ENCODE peak calls at places on chromosomes 12 and 14, in nine cellular contexts. One of them, this sample, is unnamed.

GRCh38 chr12:41795066-41795465 is 349.6 kb downstream of the GXYLT1 start:
- DNase-seq in astrocyte: peak
- DNase-seq in HTR-8/SVneo: no peak
- DNase-seq in fibroblast of pulmonary artery: no peak
- DNase-seq in stimulated activated CD4-positive, alpha-beta T cell treated with anti-CD3 and anti-CD28 coated beads, Interleukin-1b, Interleukin-23, amount 100 ng/mL, for 1 hour: no peak
- DNase-seq in tibial artery: no peak
- DNase-seq in cardiac muscle cell: no peak
- DNase-seq in naive thymus-derived CD8-positive, alpha-beta T cell: no peak
- DNase-seq in fibroblast of lung: peak
- DNase-seq in this sample: peak

GRCh38 chr12:122994140-122994675 is 13.7 kb downstream of the ARL6IP4 start:
- DNase-seq in cardiac muscle cell: no peak
- DNase-seq in tibial artery: no peak
- DNase-seq in fibroblast of pulmonary artery: no peak
- DNase-seq in stimulated activated CD4-positive, alpha-beta T cell treated with anti-CD3 and anti-CD28 coated beads, Interleukin-1b, Interleukin-23, amount 100 ng/mL, for 1 hour: no peak
- DNase-seq in astrocyte: no peak
- DNase-seq in HTR-8/SVneo: no peak
- DNase-seq in naive thymus-derived CD8-positive, alpha-beta T cell: no peak
- DNase-seq in fibroblast of lung: no peak
- DNase-seq in this sample: no peak

GRCh38 chr14:34650786-34651584 is 21.0 kb upstream of the SNX6 start:
- DNase-seq in astrocyte: peak
- DNase-seq in fibroblast of lung: peak
- DNase-seq in naive thymus-derived CD8-positive, alpha-beta T cell: no peak
- DNase-seq in tibial artery: no peak
- DNase-seq in fibroblast of pulmonary artery: peak
- DNase-seq in stimulated activated CD4-positive, alpha-beta T cell treated with anti-CD3 and anti-CD28 coated beads, Interleukin-1b, Interleukin-23, amount 100 ng/mL, for 1 hour: no peak
- DNase-seq in HTR-8/SVneo: peak
- DNase-seq in cardiac muscle cell: no peak
- DNase-seq in this sample: peak

GRCh38 chr12:117695956-117696355 is 272.8 kb downstream of the KSR2 start:
- DNase-seq in stimulated activated CD4-positive, alpha-beta T cell treated with anti-CD3 and anti-CD28 coated beads, Interleukin-1b, Interleukin-23, amount 100 ng/mL, for 1 hour: no peak
- DNase-seq in tibial artery: no peak
- DNase-seq in cardiac muscle cell: no peak
- DNase-seq in fibroblast of lung: no peak
- DNase-seq in HTR-8/SVneo: no peak
- DNase-seq in astrocyte: no peak
- DNase-seq in naive thymus-derived CD8-positive, alpha-beta T cell: no peak
- DNase-seq in fibroblast of pulmonary artery: no peak
- DNase-seq in this sample: no peak

GRCh38 chr14:67583711-67584644 is 16.1 kb downstream of the PIGH start:
- DNase-seq in fibroblast of pulmonary artery: peak
- DNase-seq in cardiac muscle cell: peak
- DNase-seq in tibial artery: no peak
- DNase-seq in naive thymus-derived CD8-positive, alpha-beta T cell: no peak
- DNase-seq in astrocyte: peak
- DNase-seq in fibroblast of lung: peak
- DNase-seq in stimulated activated CD4-positive, alpha-beta T cell treated with anti-CD3 and anti-CD28 coated beads, Interleukin-1b, Interleukin-23, amount 100 ng/mL, for 1 hour: no peak
- DNase-seq in HTR-8/SVneo: peak
- DNase-seq in this sample: peak

GRCh38 chr12:77033658-77034164 is 31.7 kb downstream of the E2F7 start:
- DNase-seq in stimulated activated CD4-positive, alpha-beta T cell treated with anti-CD3 and anti-CD28 coated beads, Interleukin-1b, Interleukin-23, amount 100 ng/mL, for 1 hour: no peak
- DNase-seq in HTR-8/SVneo: no peak
- DNase-seq in fibroblast of lung: no peak
- DNase-seq in cardiac muscle cell: no peak
- DNase-seq in fibroblast of pulmonary artery: no peak
- DNase-seq in tibial artery: no peak
- DNase-seq in astrocyte: no peak
- DNase-seq in naive thymus-derived CD8-positive, alpha-beta T cell: no peak
- DNase-seq in this sample: no peak

GRCh38 chr12:97701901-97702300 is 239.3 kb downstream of the RMST start:
- DNase-seq in cardiac muscle cell: no peak
- DNase-seq in fibroblast of pulmonary artery: no peak
- DNase-seq in naive thymus-derived CD8-positive, alpha-beta T cell: no peak
- DNase-seq in tibial artery: no peak
- DNase-seq in HTR-8/SVneo: no peak
- DNase-seq in astrocyte: no peak
- DNase-seq in fibroblast of lung: no peak
- DNase-seq in stimulated activated CD4-positive, alpha-beta T cell treated with anti-CD3 and anti-CD28 coated beads, Interleukin-1b, Interleukin-23, amount 100 ng/mL, for 1 hour: no peak
- DNase-seq in this sample: no peak

GRCh38 chr14:104435147-104436046 is 144.2 kb upstream of the C14orf180 start:
- DNase-seq in HTR-8/SVneo: no peak
- DNase-seq in tibial artery: no peak
- DNase-seq in naive thymus-derived CD8-positive, alpha-beta T cell: no peak
- DNase-seq in fibroblast of pulmonary artery: no peak
- DNase-seq in fibroblast of lung: no peak
- DNase-seq in cardiac muscle cell: no peak
- DNase-seq in astrocyte: no peak
- DNase-seq in stimulated activated CD4-positive, alpha-beta T cell treated with anti-CD3 and anti-CD28 coated beads, Interleukin-1b, Interleukin-23, amount 100 ng/mL, for 1 hour: no peak
- DNase-seq in this sample: no peak

GRCh38 chr12:42213023-42213422 is 25.0 kb downstream of the YAF2 start:
- DNase-seq in fibroblast of lung: peak
- DNase-seq in fibroblast of pulmonary artery: peak
- DNase-seq in cardiac muscle cell: peak
- DNase-seq in stimulated activated CD4-positive, alpha-beta T cell treated with anti-CD3 and anti-CD28 coated beads, Interleukin-1b, Interleukin-23, amount 100 ng/mL, for 1 hour: no peak
- DNase-seq in naive thymus-derived CD8-positive, alpha-beta T cell: no peak
- DNase-seq in HTR-8/SVneo: peak
- DNase-seq in tibial artery: no peak
- DNase-seq in astrocyte: peak
- DNase-seq in this sample: peak